ENCODE peak calls at places on chromosomes 12 and 14, in four cellular contexts. T is H1, I is GM12878, O is HepG2. S is an unnamed sample.

GRCh38 chr14:79971330-79971729 is 240.0 kb downstream of the DIO2 start:
- DNase-seq in I (no peak), O (no peak), T (no peak), S (no peak)

GRCh38 chr12:6065131-6065871 is 59.2 kb downstream of the VWF start:
- DNase-seq in I (no peak), T (no peak), O (no peak), S (no peak)

GRCh38 chr12:109981311-109981710 is 14.9 kb downstream of the GIT2 start:
- DNase-seq in T (no peak), I (no peak), O (no peak), S (no peak)

GRCh38 chr12:68998036-68998435 is 65.1 kb upstream of the CPM start:
- DNase-seq in T (no peak), I (no peak), O (no peak), S (no peak)

GRCh38 chr12:103751171-103751570 is 89.9 kb downstream of the NT5DC3 start:
- DNase-seq in I (no peak), O (no peak), T (no peak), S (no peak)

GRCh38 chr12:50514526-50515276 is 9.9 kb downstream of the DIP2B start:
- DNase-seq in I (no peak), T (no peak), O (no peak), S (no peak)

GRCh38 chr14:39739796-39740195 is 307.6 kb upstream of the FBXO33 start:
- DNase-seq in I (no peak), O (no peak), T (no peak), S (no peak)

GRCh38 chr14:60506462-60506984 is 2.4 kb upstream of the SIX6 start:
- DNase-seq in T (no peak), O (no peak), I (no peak), S (no peak)

GRCh38 chr12:124437621-124438414 is 129.6 kb downstream of the NCOR2 start:
- DNase-seq in O (no peak), T (no peak), I (no peak), S (no peak)

GRCh38 chr12:5960783-5961182 is 15.7 kb upstream of the ANO2 start:
- DNase-seq in T (no peak), I (no peak), O (no peak), S (no peak)

GRCh38 chr12:29451886-29452285 is 45.6 kb downstream of the OVCH1 start:
- DNase-seq in O (no peak), I (no peak), T (no peak), S (no peak)

GRCh38 chr14:71439247-71439646 is 493.0 kb upstream of the RGS6 start:
- DNase-seq in T (no peak), O (no peak), I (no peak), S (no peak)

GRCh38 chr14:66568220-66568619 is 60.3 kb downstream of the GPHN start:
- DNase-seq in O (no peak), I (no peak), T (no peak), S (no peak)

GRCh38 chr12:90515199-90516175 is 439.5 kb downstream of the CCER1 start:
- DNase-seq in T (no peak), I (peak; percentile 44), O (no peak), S (no peak)

GRCh38 chr12:15584366-15585041 is 204.7 kb downstream of the EPS8 start:
- DNase-seq in T (no peak), I (no peak), O (peak; percentile 37), S (peak; percentile 86)

GRCh38 chr12:88251798-88252197 is 109.7 kb downstream of the TMTC3 start:
- DNase-seq in O (no peak), T (no peak), I (no peak), S (no peak)

GRCh38 chr12:64674367-64674922 is 64.2 kb downstream of the RASSF3 start:
- DNase-seq in O (no peak), T (no peak), I (no peak), S (no peak)

GRCh38 chr12:113129664-113130456 is 5.7 kb downstream of the RASAL1 start:
- DNase-seq in T (no peak), O (no peak), I (no peak), S (no peak)

GRCh38 chr12:4719821-4720636 is at the start of gene GALNT8:
- DNase-seq in I (no peak), T (no peak), O (no peak), S (no peak)

GRCh38 chr12:27015730-27016076 is 1.5 kb upstream of the TM7SF3 start:
- DNase-seq in I (no peak), O (no peak), T (no peak), S (no peak)

GRCh38 chr12:108594323-108594903 is 3.5 kb downstream of the TMEM119 start:
- DNase-seq in I (no peak), O (no peak), T (no peak), S (no peak)

GRCh38 chr12:48000878-48001321 is 3.4 kb downstream of the COL2A1 start:
- DNase-seq in I (no peak), T (no peak), O (no peak), S (no peak)

GRCh38 chr14:25220514-25220913 is 170.6 kb upstream of the STXBP6 start:
- DNase-seq in T (no peak), I (no peak), O (no peak), S (no peak)

GRCh38 chr14:106812788-106813476 is 1286.5 kb downstream of the TMEM121 start:
- DNase-seq in I (no peak), O (no peak), T (no peak), S (no peak)

GRCh38 chr14:22554706-22555572 is 34.1 kb downstream of the DAD1 start:
- DNase-seq in I (no peak), T (no peak), O (no peak), S (no peak)

GRCh38 chr12:10361622-10362021 is 28.2 kb downstream of the KLRK1 start:
- DNase-seq in O (peak; percentile 10), T (no peak), I (no peak), S (no peak)

GRCh38 chr14:105021656-105022275 is 883 bp upstream of the CDCA4 start:
- DNase-seq in I (no peak), O (peak; percentile 47), T (no peak), S (peak; percentile 36)

GRCh38 chr12:59084758-59085383 is 164.6 kb upstream of the LRIG3 start:
- DNase-seq in I (no peak), T (no peak), O (no peak), S (peak; percentile 6)

GRCh38 chr14:96189288-96189711 is 15.3 kb upstream of the BDKRB2 start:
- DNase-seq in I (no peak), O (no peak), T (no peak), S (no peak)

GRCh38 chr14:75126121-75126544 is 715 bp downstream of the NEK9 start:
- DNase-seq in I (no peak), O (no peak), T (no peak), S (no peak)

GRCh38 chr14:23547924-23548323 is 3.6 kb downstream of the ZFHX2 start:
- DNase-seq in T (no peak), O (no peak), I (no peak), S (no peak)

GRCh38 chr12:107415066-107415465 is 270.5 kb upstream of the PWP1 start:
- DNase-seq in O (no peak), T (no peak), I (no peak), S (no peak)

GRCh38 chr12:538731-539539 is 79.2 kb downstream of the B4GALNT3 start:
- DNase-seq in T (no peak), O (no peak), I (no peak), S (no peak)
- TF ChIP-seq SUZ12 in T (no peak), O (no peak), I (no peak), S (no peak)

DNA sequence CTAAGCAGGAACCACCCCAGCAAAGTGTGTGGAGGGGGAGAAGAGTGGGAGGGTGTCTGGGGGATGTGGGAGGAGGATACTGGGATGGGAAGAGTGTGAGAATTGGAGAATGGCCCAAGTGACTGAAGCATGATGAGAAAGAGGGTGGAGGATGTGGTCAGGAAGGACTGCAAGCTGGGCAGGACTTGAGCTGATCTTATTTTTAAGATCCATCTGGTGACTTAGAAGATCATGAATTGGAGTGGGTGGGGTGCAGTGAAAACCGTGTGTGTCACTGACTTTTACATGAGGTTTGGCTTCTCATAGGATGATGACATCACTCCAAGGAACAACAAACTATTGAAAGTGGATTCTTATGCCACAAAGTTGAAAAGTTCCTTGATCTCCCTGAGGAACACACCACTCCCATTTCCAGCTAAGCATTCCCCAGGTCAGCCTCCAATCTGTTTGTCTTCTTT is 287.5 kb downstream of the GALC start:
- DNase-seq in I (no peak), O (no peak), T (no peak), S (no peak)
- H3K4me1 ChIP-seq in I (no peaks in the 10 kb centered on the region), O (no peaks in the 10 kb centered on the region), T (no peaks in the 10 kb centered on the region), S (no peaks in the 10 kb centered on the region)

GRCh38 chr14:86052868-86053267 is 522.9 kb downstream of the FLRT2 start:
- DNase-seq in T (no peak), I (no peak), O (no peak), S (no peak)

GRCh38 chr14:86055512-86055911 is 525.6 kb downstream of the FLRT2 start:
- DNase-seq in O (no peak), T (no peak), I (no peak), S (no peak)

GRCh38 chr14:86057018-86057667 is 527.2 kb downstream of the FLRT2 start:
- DNase-seq in T (no peak), I (no peak), O (peak; percentile 6), S (no peak)
- TF ChIP-seq SUZ12 in T (no peak), I (no peak), O (no peak), S (no peak)

GRCh38 chr12:53052419-53053222 is 2.8 kb downstream of the TNS2 start:
- DNase-seq in I (no peak), T (no peak), O (no peak), S (no peak)

GRCh38 chr12:53054112-53054878 is 4.4 kb downstream of the TNS2 start:
- DNase-seq in T (peak; percentile 87), I (peak; percentile 61), O (peak; percentile 83), S (peak; percentile 93)

GRCh38 chr12:53051881-53052412 is 2.1 kb downstream of the TNS2 start:
- DNase-seq in T (no peak), O (no peak), I (no peak), S (no peak)

GRCh38 chr12:53051058-53051880 is 1.4 kb downstream of the TNS2 start:
- DNase-seq in I (no peak), O (peak; percentile 82), T (no peak), S (no peak)

DNA sequence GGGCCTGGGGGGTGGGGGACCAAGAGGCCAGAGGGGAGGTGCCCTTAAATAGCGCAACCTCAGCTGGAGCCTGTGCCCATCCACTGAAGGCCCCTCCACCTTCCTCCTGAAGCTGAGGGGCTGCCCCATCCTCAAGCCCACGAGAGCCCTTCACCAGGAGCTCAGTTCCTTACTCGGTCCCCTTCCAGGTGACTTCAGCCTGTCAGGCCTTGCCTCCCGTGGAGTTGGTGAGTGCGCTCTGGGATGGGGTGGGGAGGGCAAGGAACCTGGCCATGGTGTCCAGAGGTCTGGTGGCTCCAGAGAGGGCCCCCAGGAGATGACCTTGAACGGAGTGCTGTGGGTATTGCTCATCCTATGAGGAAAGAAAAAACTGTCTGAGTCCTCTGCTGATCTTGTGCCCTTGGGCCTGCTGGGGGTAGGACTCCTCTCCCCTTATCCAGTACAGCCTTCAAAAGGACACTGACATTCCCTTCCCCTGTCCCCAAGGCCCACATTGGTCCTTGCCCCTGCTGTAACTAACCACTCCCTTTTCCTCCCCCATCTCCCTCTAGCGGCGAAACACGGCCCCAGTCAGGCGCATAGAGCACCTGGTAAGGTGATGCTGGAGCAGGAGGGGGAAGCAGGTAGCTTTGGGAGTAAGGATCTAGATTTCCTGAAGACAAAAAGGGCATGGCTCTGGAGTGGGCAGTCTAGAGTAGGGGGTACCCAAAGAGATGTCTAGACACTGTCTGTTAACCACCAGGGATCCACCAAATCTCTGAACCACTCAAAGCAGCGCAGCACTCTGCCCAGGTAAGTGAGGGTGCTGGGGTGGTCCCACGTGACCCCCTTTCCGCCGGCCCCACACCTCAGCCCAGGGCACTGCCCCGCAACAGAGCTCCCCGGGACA is 3.6 kb downstream of the TNS2 start:
- DNase-seq in O (peak; percentile 77), I (no peak), T (no peak), S (no peak)
- H3K4me1 ChIP-seq in O (peaks cover 49% of the 10 kb centered on the region), I (peaks cover 15% of the 10 kb centered on the region), T (peaks cover 38% of the 10 kb centered on the region), S (peaks cover 41% of the 10 kb centered on the region)

GRCh38 chr12:85809500-85809899 is 26.7 kb downstream of the RASSF9 start:
- DNase-seq in I (no peak), T (no peak), O (no peak), S (no peak)

GRCh38 chr12:85814116-85814515 is 22.1 kb downstream of the RASSF9 start:
- DNase-seq in O (no peak), T (no peak), I (no peak), S (no peak)
- TF ChIP-seq SUZ12 in O (no peak), T (no peak), I (no peak), S (no peak)

S was measured in NT2/D1.